ENCODE peak calls at places on chromosome 12, in four cellular contexts. K, A, C and T are unnamed samples. For H3K27me3, the result is how much of the 10 kb centered on the place peaks cover.

GRCh38 chr12:106331594-106331993 is 26.0 kb upstream of the POLR3B start:
- DNase-seq in C (no peak), K (no peak), A (no peak), T (no peak)

GRCh38 chr12:124520258-124520657 is 47.2 kb downstream of the NCOR2 start:
- DNase-seq in C (no peak), K (no peak), A (no peak), T (no peak)

GRCh38 chr12:1519642-1520041 is 74.7 kb downstream of the FBXL14 start:
- DNase-seq in C (no peak), A (no peak), K (no peak), T (no peak)

GRCh38 chr12:468671-469389 is 9.1 kb downstream of the B4GALNT3 start:
- DNase-seq in C (no peak), A (no peak), K (no peak), T (no peak)

GRCh38 chr12:26318661-26319068 is 123.3 kb downstream of the SSPN start:
- DNase-seq in K (peak), A (peak), C (peak), T (no peak)

GRCh38 chr12:50458606-50459005 is 46.2 kb upstream of the DIP2B start:
- DNase-seq in K (no peak), A (no peak), C (peak), T (no peak)

GRCh38 chr12:124299628-124300388 is 4.9 kb downstream of the RFLNA start:
- DNase-seq in C (no peak), A (no peak), K (no peak), T (no peak)

GRCh38 chr12:46667547-46667946 is 158.2 kb downstream of the SLC38A4 start:
- DNase-seq in A (no peak), C (no peak), K (no peak), T (no peak)

GRCh38 chr12:110533607-110534006 is 31.5 kb downstream of the RAD9B start:
- DNase-seq in A (peak), C (no peak), K (no peak), T (no peak)

GRCh38 chr12:22627351-22627750 is 2.4 kb downstream of the ETNK1 start:
- DNase-seq in C (no peak), A (no peak), K (no peak), T (no peak)

GRCh38 chr12:12523229-12523628 is 39.4 kb downstream of the DUSP16 start:
- DNase-seq in K (no peak), A (no peak), C (no peak), T (no peak)

GRCh38 chr12:3152892-3153291 is 75.7 kb downstream of the TSPAN9 start:
- DNase-seq in A (no peak), C (no peak), K (no peak), T (no peak)

GRCh38 chr12:66533767-66534166 is 145.1 kb downstream of the GRIP1 start:
- DNase-seq in K (no peak), C (no peak), A (no peak), T (no peak)

GRCh38 chr12:91133871-91134270 is 22.6 kb upstream of the LUM start:
- DNase-seq in A (peak), C (no peak), K (no peak), T (peak)

GRCh38 chr12:105332925-105333324 is 2.4 kb downstream of the C12orf75 start:
- DNase-seq in A (no peak), K (no peak), C (no peak), T (no peak)

GRCh38 chr12:112018571-112019237 is 5.5 kb downstream of the ERP29 start:
- DNase-seq in A (peak), K (no peak), C (no peak), T (no peak)

GRCh38 chr12:97203408-97203807 is 259.2 kb upstream of the RMST start:
- DNase-seq in A (no peak), K (no peak), C (no peak), T (no peak)

GRCh38 chr12:11765817-11766794 is 116.6 kb downstream of the ETV6 start:
- DNase-seq in C (no peak), K (no peak), A (peak), T (no peak)

GRCh38 chr12:119178544-119179334 is at the start of gene HSPB8:
- DNase-seq in A (peak), K (peak), C (no peak), T (peak)

GRCh38 chr12:132143328-132144071 is 619 bp downstream of the DDX51 start:
- DNase-seq in A (no peak), C (no peak), K (no peak), T (no peak)

GRCh38 chr12:57543666-57544065 is 3.3 kb downstream of the DCTN2 start:
- DNase-seq in C (no peak), K (no peak), A (no peak), T (no peak)

GRCh38 chr12:67589078-67589477 is 59.5 kb upstream of the DYRK2 start:
- DNase-seq in K (no peak), A (no peak), C (no peak), T (no peak)

GRCh38 chr12:7351177-7351576 is 47.3 kb downstream of the ACSM4 start:
- DNase-seq in K (no peak), C (no peak), A (no peak), T (no peak)

GRCh38 chr12:9204380-9204779 is 3.8 kb downstream of the PZP start:
- DNase-seq in A (no peak), C (no peak), K (no peak), T (no peak)

GRCh38 chr12:9211687-9212086 is 3.5 kb upstream of the PZP start:
- DNase-seq in C (no peak), A (no peak), K (no peak), T (no peak)

DNA sequence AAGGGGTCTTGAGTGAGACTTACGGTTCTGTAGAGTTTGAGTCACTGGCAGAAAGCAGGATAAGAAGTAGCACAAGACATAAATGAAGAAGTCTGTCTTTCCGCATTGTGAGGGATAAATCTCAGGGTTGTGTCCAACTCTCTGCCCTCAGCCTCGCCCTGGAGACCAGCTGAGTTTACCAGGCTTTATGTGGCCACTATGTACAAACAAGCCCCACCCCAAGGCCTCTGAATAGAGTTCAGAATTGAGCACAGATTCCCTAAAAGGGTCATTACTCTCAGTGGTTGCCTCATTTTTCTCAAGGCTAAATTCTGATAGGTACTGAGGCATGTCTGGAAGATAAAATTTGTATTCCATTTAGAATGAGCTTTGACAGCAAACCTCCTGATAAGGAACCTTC is at the start of gene PZP:
- DNase-seq in K (no peak), A (no peak), C (no peak), T (no peak)
- H3K4me3 ChIP-seq in K (no peak), A (no peak), C (no peak), T (no peak)

GRCh38 chr12:94195483-94195882 is 47.1 kb downstream of the PLXNC1 start:
- DNase-seq in K (no peak), C (no peak), A (no peak), T (no peak)
- TF ChIP-seq CTCF in K (peak), C (no peak), A (peak), T (peak)

DNA sequence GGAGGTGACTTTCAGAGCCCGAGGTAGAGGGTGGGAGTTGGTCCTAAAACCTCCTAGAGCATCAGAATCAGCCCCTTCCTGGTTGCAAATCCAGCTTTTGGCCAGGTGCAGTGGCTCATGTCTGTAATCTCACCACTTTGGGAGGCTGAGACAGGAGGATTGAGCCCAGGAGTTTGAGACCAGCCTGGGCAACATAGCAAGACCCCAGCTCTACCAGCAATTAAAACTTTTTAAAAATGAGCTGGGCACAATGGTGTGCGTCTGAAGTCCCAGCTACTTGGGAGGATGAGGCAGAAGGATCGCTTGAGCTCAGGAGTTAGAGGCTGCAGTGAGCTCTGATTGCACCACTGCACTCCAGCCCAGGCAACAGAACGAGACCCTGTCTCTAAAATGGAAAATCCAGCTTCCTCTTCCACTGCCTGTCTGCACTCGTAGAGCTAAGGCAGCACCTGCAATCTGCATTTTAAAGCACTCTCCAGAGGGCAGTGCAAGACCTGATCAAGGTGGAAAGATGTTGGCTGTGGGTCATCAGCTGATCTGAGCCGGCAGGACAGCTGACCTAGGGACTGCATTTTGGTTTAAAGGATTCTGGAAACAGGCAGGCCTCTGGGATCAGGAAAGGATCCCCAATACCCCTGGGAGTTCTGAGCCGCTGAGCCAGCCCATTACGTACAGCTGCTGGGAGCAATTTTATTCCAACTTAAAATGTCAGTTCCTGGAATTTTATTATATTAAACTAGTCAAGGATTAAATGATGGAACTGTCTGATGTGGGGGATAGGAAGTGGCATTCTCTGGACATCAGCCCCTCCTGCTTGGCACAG is 1.8 kb upstream of the TESC start:
- DNase-seq in K (no peak), A (no peak), C (no peak), T (no peak)
- H3K27me3 ChIP-seq in K (under half), A (half or more), C (half or more), T (under half)

GRCh38 chr12:5807538-5808219 is 137.4 kb downstream of the ANO2 start:
- DNase-seq in C (no peak), A (no peak), K (no peak), T (no peak)
- H3K4me3 ChIP-seq in C (no peak), A (no peak), K (no peak), T (no peak)

GRCh38 chr12:95740751-95741150 is 49.8 kb downstream of the NTN4 start:
- DNase-seq in K (no peak), A (no peak), C (peak), T (no peak)
- TF ChIP-seq CTCF in K (no peak), A (no peak), C (no peak), T (no peak)

DNA sequence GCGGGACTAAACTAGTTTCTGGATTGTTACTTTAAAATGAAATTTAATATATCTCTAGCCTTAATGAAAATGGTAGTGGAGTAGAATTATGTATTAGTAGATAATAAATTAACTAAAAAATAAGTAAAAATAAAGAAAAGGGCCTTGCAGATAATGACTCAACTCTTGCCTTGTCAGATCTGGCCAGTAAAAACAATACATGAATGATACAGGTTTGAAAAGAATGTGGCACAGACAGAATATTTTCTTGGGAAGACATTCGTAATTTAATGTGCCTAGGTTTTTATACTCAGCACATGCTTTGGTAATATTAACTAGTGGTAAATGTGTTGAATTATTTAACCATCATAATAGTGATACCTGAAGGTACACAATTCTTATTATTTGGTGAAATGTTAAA is 28.3 kb downstream of the ATF7IP start:
- DNase-seq in C (no peak), A (no peak), K (no peak), T (no peak)
- H3K27me3 ChIP-seq in C (under half), A (under half), K (under half), T (under half)

GRCh38 chr12:104050436-104050835 is 449 bp upstream of the GLT8D2 start:
- DNase-seq in K (no peak), A (no peak), C (no peak), T (no peak)

GRCh38 chr12:104046306-104046705 is 3.7 kb downstream of the GLT8D2 start:
- DNase-seq in K (no peak), A (no peak), C (no peak), T (no peak)

GRCh38 chr12:104048162-104048561 is 1.8 kb downstream of the GLT8D2 start:
- DNase-seq in C (no peak), A (no peak), K (no peak), T (no peak)

GRCh38 chr12:104054681-104055346 is 4.8 kb upstream of the GLT8D2 start:
- DNase-seq in A (no peak), C (no peak), K (no peak), T (no peak)

DNA sequence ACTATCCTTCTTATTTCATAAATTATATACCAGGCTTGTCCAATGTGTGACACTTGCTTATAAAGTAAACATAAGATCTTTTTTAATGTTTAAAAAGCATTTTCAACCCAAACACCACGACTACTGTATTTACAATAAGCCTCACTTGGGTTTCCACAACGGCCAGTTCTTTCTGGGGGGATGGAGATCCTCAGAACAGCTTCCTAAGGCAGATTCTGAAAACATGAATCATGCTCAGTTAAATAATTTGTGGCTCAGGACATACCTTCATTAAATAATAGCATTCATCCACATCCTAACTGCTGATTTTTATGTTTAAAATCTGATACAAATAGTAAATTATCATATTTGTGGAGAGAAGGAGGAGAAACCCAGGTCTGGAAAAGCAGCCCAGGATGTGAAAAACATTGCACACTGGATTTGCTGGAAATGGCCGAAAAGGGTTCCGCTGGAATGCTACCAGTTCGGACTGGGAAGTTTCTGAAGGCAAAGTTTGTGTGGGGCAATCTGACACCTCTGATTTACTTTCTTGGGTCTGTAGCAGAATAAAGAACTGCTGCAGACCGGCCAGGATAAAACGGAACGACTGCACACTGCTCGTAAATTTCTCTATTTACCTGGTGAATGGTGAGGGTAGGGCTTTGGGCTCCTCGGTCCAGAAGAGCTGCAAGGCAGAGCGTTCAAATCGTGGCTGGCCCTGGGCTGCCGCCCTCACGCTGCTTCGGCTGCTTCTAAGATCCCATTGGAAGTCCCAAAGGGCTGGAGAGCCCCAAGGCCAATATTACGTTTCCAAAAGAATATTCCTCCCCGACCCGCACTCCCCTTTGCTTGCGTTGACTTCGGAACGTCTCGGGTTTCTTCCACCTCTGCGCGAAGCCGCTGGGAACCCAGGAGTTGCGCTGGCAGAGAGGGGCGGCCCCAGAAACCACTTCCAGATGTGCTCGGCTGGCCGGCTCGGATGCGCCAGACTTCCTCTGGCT is at the start of gene GLT8D2:
- DNase-seq in C (no peak), K (no peak), A (peak), T (peak)
- H3K4me3 ChIP-seq in C (peak), K (peak), A (peak), T (peak)